ENCODE peak calls at places on chromosomes 4 and X, in six cellular contexts. W, Q, N, K, A and V are unnamed samples.

GRCh38 chr4:66575024-66575696 is 904.9 kb upstream of the EPHA5 start:
- DNase-seq in W (peak), Q (no peak), N (no peak), K (no peak), A (no peak), V (no peak)

GRCh38 chrX:150581093-150581775 is 12.8 kb downstream of the MTM1 start:
- DNase-seq in W (no peak), Q (no peak), N (no peak), K (no peak), A (no peak), V (no peak)

GRCh38 chr4:81136161-81136910 is 78.7 kb downstream of the PRKG2 start:
- DNase-seq in W (no peak), Q (no peak), N (no peak), K (no peak), A (no peak), V (no peak)

GRCh38 chr4:39324446-39324845 is 41.7 kb downstream of the RFC1 start:
- DNase-seq in W (no peak), Q (no peak), N (no peak), K (no peak), A (no peak), V (no peak)

GRCh38 chr4:98081961-98082360 is 61.3 kb downstream of the STPG2 start:
- DNase-seq in W (no peak), Q (no peak), N (no peak), K (no peak), A (no peak), V (no peak)

GRCh38 chr4:176393306-176394013 is 73.7 kb downstream of the SPCS3 start:
- DNase-seq in W (no peak), Q (no peak), N (no peak), K (no peak), A (no peak), V (no peak)

GRCh38 chr4:20463176-20463430 is 211.4 kb downstream of the SLIT2 start:
- DNase-seq in W (no peak), Q (no peak), N (no peak), K (no peak), A (no peak), V (no peak)

GRCh38 chr4:7630559-7631287 is 196.0 kb upstream of the PSAPL1 start:
- DNase-seq in W (peak), Q (peak), N (no peak), K (peak), A (no peak), V (peak)

GRCh38 chr4:162952232-162952631 is 214.5 kb downstream of the NAF1 start:
- DNase-seq in W (no peak), Q (no peak), N (no peak), K (no peak), A (no peak), V (no peak)

GRCh38 chr4:11505225-11505971 is 76.7 kb upstream of the HS3ST1 start:
- DNase-seq in W (no peak), Q (no peak), N (peak), K (no peak), A (no peak), V (peak)

GRCh38 chr4:160212078-160212477 is 1109.2 kb downstream of the RAPGEF2 start:
- DNase-seq in W (no peak), Q (no peak), N (no peak), K (no peak), A (no peak), V (no peak)

GRCh38 chrX:117215683-117216082 is 752.9 kb upstream of the CT83 start:
- DNase-seq in W (no peak), Q (no peak), N (no peak), K (no peak), A (no peak), V (no peak)

GRCh38 chr4:90537491-90537890 is 410.3 kb downstream of the CCSER1 start:
- DNase-seq in W (no peak), Q (no peak), N (no peak), K (no peak), A (no peak), V (no peak)

GRCh38 chr4:158930573-158930972 is 161.7 kb downstream of the FNIP2 start:
- DNase-seq in W (no peak), Q (no peak), N (no peak), K (no peak), A (no peak), V (no peak)

GRCh38 chrX:103879339-103879738 is 47.3 kb upstream of the RAB9B start:
- DNase-seq in W (no peak), Q (no peak), N (no peak), K (no peak), A (no peak), V (no peak)

GRCh38 chr4:100933628-100934027 is 413.7 kb downstream of the PPP3CA start:
- DNase-seq in W (no peak), Q (no peak), N (peak), K (no peak), A (no peak), V (no peak)

GRCh38 chrX:41931591-41931990 is 8.2 kb upstream of the CASK start:
- DNase-seq in W (no peak), Q (no peak), N (no peak), K (no peak), A (no peak), V (no peak)

GRCh38 chr4:26491449-26492170 is 1.3 kb upstream of the CCKAR start:
- DNase-seq in W (no peak), Q (no peak), N (peak), K (no peak), A (no peak), V (no peak)

GRCh38 chrX:43718956-43719355 is 62.9 kb downstream of the MAOA start:
- DNase-seq in W (no peak), Q (no peak), N (no peak), K (no peak), A (no peak), V (no peak)